ENCODE peak calls at places on chromosomes 3 and 15, in six cellular contexts. O, T, R, C, F and Z are unnamed samples.

GRCh38 chr3:196292281-196292923 is 4.9 kb upstream of the PCYT1A start:
- DNase-seq in T (no peak), F (no peak), C (no peak), R (no peak), O (no peak), Z (no peak)

GRCh38 chr3:10443791-10444429 is 61.5 kb downstream of the ATP2B2 start:
- DNase-seq in C (no peak), R (no peak), O (no peak), F (no peak), T (no peak), Z (no peak)

GRCh38 chr15:70703066-70703465 is 60.3 kb downstream of the UACA start:
- DNase-seq in C (no peak), F (no peak), T (no peak), R (peak), O (no peak), Z (no peak)

GRCh38 chr3:187044206-187044605 is 95.1 kb downstream of the RPL39L start:
- DNase-seq in T (no peak), R (no peak), O (no peak), C (no peak), F (no peak), Z (no peak)

GRCh38 chr15:87365221-87365620 is 891.3 kb downstream of the NTRK3 start:
- DNase-seq in T (peak), C (no peak), F (no peak), O (peak), R (peak), Z (peak)

GRCh38 chr15:92091155-92091734 is 237.7 kb downstream of the SLCO3A1 start:
- DNase-seq in T (peak), F (peak), C (no peak), R (peak), O (no peak), Z (no peak)

GRCh38 chr3:58563386-58564035 is 13.7 kb downstream of the FAM107A start:
- DNase-seq in T (peak), F (no peak), O (no peak), C (no peak), R (no peak), Z (no peak)

GRCh38 chr3:104604326-104605010 is 762.2 kb upstream of the ALCAM start:
- DNase-seq in T (peak), C (no peak), F (no peak), R (peak), O (no peak), Z (peak)

GRCh38 chr3:40096561-40097506 is 212.7 kb upstream of the EIF1B start:
- DNase-seq in F (no peak), C (no peak), T (no peak), R (peak), O (no peak), Z (no peak)

GRCh38 chr3:11498646-11499045 is 145.1 kb downstream of the VGLL4 start:
- DNase-seq in T (peak), R (peak), F (no peak), O (no peak), C (no peak), Z (no peak)

GRCh38 chr15:64426845-64427465 is 33.4 kb upstream of the ZNF609 start:
- DNase-seq in O (no peak), T (peak), R (peak), C (no peak), F (peak), Z (peak)

GRCh38 chr3:11642455-11643162 is 1.1 kb downstream of the VGLL4 start:
- DNase-seq in C (peak), T (peak), R (peak), F (peak), O (peak), Z (peak)

GRCh38 chr3:195853930-195854478 is 42.3 kb upstream of the MUC4 start:
- DNase-seq in C (no peak), R (no peak), F (no peak), T (no peak), O (no peak), Z (no peak)

GRCh38 chr3:134376786-134377431 is 2.7 kb upstream of the AMOTL2 start:
- DNase-seq in F (no peak), T (no peak), O (no peak), C (no peak), R (no peak), Z (no peak)

GRCh38 chr3:19940643-19941042 is 6.3 kb upstream of the RAB5A start:
- DNase-seq in T (no peak), F (no peak), C (no peak), R (no peak), O (no peak), Z (no peak)

GRCh38 chr3:178295257-178295912 is 240.9 kb upstream of the KCNMB2 start:
- DNase-seq in R (peak), O (peak), C (no peak), T (peak), F (no peak), Z (peak)

GRCh38 chr15:98727115-98728040 is 79.0 kb downstream of the IGF1R start:
- DNase-seq in R (peak), T (peak), C (no peak), O (peak), F (peak), Z (peak)

GRCh38 chr15:59237119-59237853 is 30.6 kb downstream of the LDHAL6B start:
- DNase-seq in F (no peak), T (no peak), O (no peak), C (no peak), R (no peak), Z (no peak)

GRCh38 chr3:191198480-191198879 is 561 bp upstream of the OSTN start:
- DNase-seq in F (no peak), O (no peak), T (no peak), C (no peak), R (no peak), Z (no peak)

GRCh38 chr15:25775317-25775912 is 87.7 kb downstream of the ATP10A start:
- DNase-seq in C (no peak), O (peak), F (peak), R (peak), T (peak), Z (no peak)

GRCh38 chr15:99449514-99449913 is 116.3 kb upstream of the MEF2A start:
- DNase-seq in C (no peak), F (no peak), T (no peak), O (no peak), R (no peak), Z (no peak)